ENCODE peak calls at places on chromosomes 7 and 10, in eight cellular contexts. One of them, this sample, is unnamed.
A peak's percentile ranks its signal among the peaks of the same experiment; 100 is the strongest.

GRCh38 chr7:30164567-30164966 is 29.8 kb downstream of the MTURN start:
- DNase-seq in neural progenitor cell: peak; percentile 67
- DNase-seq in HepG2: peak; percentile 60
- DNase-seq in fibroblast of lung: peak; percentile 53
- DNase-seq in GM23338: peak; percentile 87
- DNase-seq in K562: peak; percentile 53
- DNase-seq in PC-3: peak; percentile 76
- DNase-seq in astrocyte: peak; percentile 39
- DNase-seq in this sample: peak; percentile 32

GRCh38 chr7:155594961-155595366 is 48.6 kb upstream of the CNPY1 start:
- DNase-seq in neural progenitor cell: no peak
- DNase-seq in HepG2: peak; percentile 80
- DNase-seq in fibroblast of lung: no peak
- DNase-seq in GM23338: peak; percentile 65
- DNase-seq in K562: no peak
- DNase-seq in PC-3: no peak
- DNase-seq in astrocyte: no peak
- DNase-seq in this sample: no peak

GRCh38 chr10:86366033-86366901 is at the start of gene GRID1:
- DNase-seq in neural progenitor cell: peak; percentile 83
- DNase-seq in HepG2: no peak
- DNase-seq in fibroblast of lung: peak; percentile 17
- DNase-seq in GM23338: peak; percentile 69
- DNase-seq in K562: peak; percentile 29
- DNase-seq in PC-3: no peak
- DNase-seq in astrocyte: no peak
- DNase-seq in this sample: no peak

GRCh38 chr10:80196950-80197315 is 8.4 kb downstream of the ANXA11 start:
- DNase-seq in neural progenitor cell: no peak
- DNase-seq in HepG2: no peak
- DNase-seq in fibroblast of lung: no peak
- DNase-seq in GM23338: no peak
- DNase-seq in K562: no peak
- DNase-seq in PC-3: no peak
- DNase-seq in astrocyte: no peak
- DNase-seq in this sample: no peak

GRCh38 chr7:55477781-55478374 is 94.4 kb downstream of the VOPP1 start:
- DNase-seq in neural progenitor cell: no peak
- DNase-seq in HepG2: no peak
- DNase-seq in fibroblast of lung: peak; percentile 97
- DNase-seq in GM23338: peak; percentile 40
- DNase-seq in K562: no peak
- DNase-seq in PC-3: no peak
- DNase-seq in astrocyte: peak; percentile 96
- DNase-seq in this sample: no peak

GRCh38 chr10:129583831-129584230 is 116.8 kb downstream of the MGMT start:
- DNase-seq in neural progenitor cell: no peak
- DNase-seq in HepG2: no peak
- DNase-seq in fibroblast of lung: no peak
- DNase-seq in GM23338: no peak
- DNase-seq in K562: no peak
- DNase-seq in PC-3: no peak
- DNase-seq in astrocyte: no peak
- DNase-seq in this sample: no peak

GRCh38 chr10:71743866-71744265 is 24.3 kb upstream of the C10orf105 start:
- DNase-seq in neural progenitor cell: no peak
- DNase-seq in HepG2: no peak
- DNase-seq in fibroblast of lung: no peak
- DNase-seq in GM23338: no peak
- DNase-seq in K562: no peak
- DNase-seq in PC-3: no peak
- DNase-seq in astrocyte: no peak
- DNase-seq in this sample: no peak

GRCh38 chr10:100509241-100509640 is 10.4 kb downstream of the SEC31B start:
- DNase-seq in neural progenitor cell: no peak
- DNase-seq in HepG2: no peak
- DNase-seq in fibroblast of lung: no peak
- DNase-seq in GM23338: no peak
- DNase-seq in K562: no peak
- DNase-seq in PC-3: no peak
- DNase-seq in astrocyte: no peak
- DNase-seq in this sample: no peak

GRCh38 chr7:141012696-141013344 is 1.9 kb downstream of the MRPS33 start:
- DNase-seq in neural progenitor cell: no peak
- DNase-seq in HepG2: no peak
- DNase-seq in fibroblast of lung: peak; percentile 4
- DNase-seq in GM23338: no peak
- DNase-seq in K562: no peak
- DNase-seq in PC-3: peak; percentile 56
- DNase-seq in astrocyte: no peak
- DNase-seq in this sample: no peak

GRCh38 chr10:83539528-83540308 is 599.6 kb upstream of the GHITM start:
- DNase-seq in neural progenitor cell: no peak
- DNase-seq in HepG2: no peak
- DNase-seq in fibroblast of lung: peak; percentile 93
- DNase-seq in GM23338: peak; percentile 48
- DNase-seq in K562: no peak
- DNase-seq in PC-3: no peak
- DNase-seq in astrocyte: peak; percentile 91
- DNase-seq in this sample: no peak

GRCh38 chr7:114722562-114722961 is 199.3 kb upstream of the MDFIC start:
- DNase-seq in neural progenitor cell: no peak
- DNase-seq in HepG2: no peak
- DNase-seq in fibroblast of lung: no peak
- DNase-seq in GM23338: no peak
- DNase-seq in K562: no peak
- DNase-seq in PC-3: no peak
- DNase-seq in astrocyte: no peak
- DNase-seq in this sample: no peak

GRCh38 chr10:128022216-128023196 is 103.7 kb downstream of the MKI67 start:
- DNase-seq in neural progenitor cell: no peak
- DNase-seq in HepG2: no peak
- DNase-seq in fibroblast of lung: no peak
- DNase-seq in GM23338: no peak
- DNase-seq in K562: no peak
- DNase-seq in PC-3: no peak
- DNase-seq in astrocyte: no peak
- DNase-seq in this sample: no peak

GRCh38 chr10:101576229-101576863 is 11.7 kb downstream of the POLL start:
- DNase-seq in neural progenitor cell: no peak
- DNase-seq in HepG2: no peak
- DNase-seq in fibroblast of lung: peak; percentile 24
- DNase-seq in GM23338: no peak
- DNase-seq in K562: peak; percentile 58
- DNase-seq in PC-3: peak; percentile 56
- DNase-seq in astrocyte: no peak
- DNase-seq in this sample: peak; percentile 36

GRCh38 chr7:1092161-1092632 is 4.3 kb downstream of the GPER1 start:
- DNase-seq in neural progenitor cell: no peak
- DNase-seq in HepG2: no peak
- DNase-seq in fibroblast of lung: no peak
- DNase-seq in GM23338: no peak
- DNase-seq in K562: no peak
- DNase-seq in PC-3: no peak
- DNase-seq in astrocyte: no peak
- DNase-seq in this sample: no peak

GRCh38 chr7:38321515-38321944 is 48.1 kb upstream of the TARP start:
- DNase-seq in neural progenitor cell: no peak
- DNase-seq in HepG2: no peak
- DNase-seq in fibroblast of lung: peak; percentile 88
- DNase-seq in GM23338: no peak
- DNase-seq in K562: no peak
- DNase-seq in PC-3: peak; percentile 69
- DNase-seq in astrocyte: peak; percentile 86
- DNase-seq in this sample: no peak

GRCh38 chr7:32941996-32942782 is 15.1 kb upstream of the FKBP9 start:
- DNase-seq in neural progenitor cell: peak; percentile 58
- DNase-seq in HepG2: peak; percentile 18
- DNase-seq in fibroblast of lung: peak; percentile 58
- DNase-seq in GM23338: peak; percentile 40
- DNase-seq in K562: peak; percentile 81
- DNase-seq in PC-3: no peak
- DNase-seq in astrocyte: peak; percentile 34
- DNase-seq in this sample: peak; percentile 72
- TF ChIP-seq EZH2 in neural progenitor cell: peak; percentile 60
- TF ChIP-seq EZH2 in HepG2: no peak
- TF ChIP-seq EZH2 in fibroblast of lung: no peak
- TF ChIP-seq EZH2 in GM23338: peak; percentile 47
- TF ChIP-seq EZH2 in K562: no peak
- TF ChIP-seq EZH2 in PC-3: no peak
- TF ChIP-seq EZH2 in astrocyte: no peak
- TF ChIP-seq EZH2 in this sample: no peak

DNA sequence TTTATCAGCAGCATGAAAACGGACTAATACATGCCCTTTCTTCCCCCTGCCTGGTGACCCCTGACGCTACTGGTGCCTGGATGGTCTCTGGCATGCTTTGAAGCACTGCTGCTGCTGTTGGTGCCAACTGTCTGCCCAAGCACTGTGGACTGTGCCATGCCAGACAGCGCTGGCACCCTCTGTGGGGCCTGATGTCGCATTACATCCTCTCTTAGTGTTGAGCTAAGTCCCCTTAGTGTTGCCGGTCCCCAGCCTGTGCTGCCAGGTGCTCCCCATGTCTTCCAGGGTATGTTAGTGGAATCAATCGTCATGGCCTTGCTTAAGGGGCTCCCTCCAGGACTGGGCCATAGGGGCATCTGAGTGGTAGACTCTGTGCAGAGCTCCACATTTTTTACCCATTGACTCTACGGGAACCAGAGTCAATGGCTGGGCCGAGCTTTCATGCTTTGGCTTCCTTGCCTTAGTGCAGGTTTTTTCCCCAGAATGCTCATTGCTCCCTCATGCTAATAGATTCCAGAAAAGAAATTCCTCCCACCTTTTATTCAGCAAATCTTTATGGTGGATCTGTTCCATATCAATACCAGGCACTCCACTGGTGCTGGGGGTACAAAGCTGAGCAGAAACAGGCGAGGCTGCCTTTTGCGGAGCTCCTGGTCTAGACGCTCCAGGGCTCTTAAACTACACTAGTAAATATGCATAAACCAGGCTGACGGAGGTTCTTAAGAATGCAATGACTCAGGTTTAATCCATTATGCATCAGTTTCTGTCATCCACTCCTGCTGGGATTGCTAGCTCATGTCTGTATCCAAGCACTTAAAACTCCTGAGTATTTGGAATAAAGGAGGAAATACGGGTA is 21.8 kb upstream of the MRC1 start:
- DNase-seq in neural progenitor cell: no peak
- DNase-seq in HepG2: no peak
- DNase-seq in fibroblast of lung: peak; percentile 98
- DNase-seq in GM23338: peak; percentile 71
- DNase-seq in K562: no peak
- DNase-seq in PC-3: peak; percentile 81
- DNase-seq in astrocyte: peak; percentile 97
- DNase-seq in this sample: peak; percentile 54
- H3K4me1 ChIP-seq in neural progenitor cell: no peaks in the 10 kb centered on the region
- H3K4me1 ChIP-seq in HepG2: no peaks in the 10 kb centered on the region
- H3K4me1 ChIP-seq in fibroblast of lung: peaks cover 7% of the 10 kb centered on the region
- H3K4me1 ChIP-seq in GM23338: no peaks in the 10 kb centered on the region
- H3K4me1 ChIP-seq in K562: peaks cover 10% of the 10 kb centered on the region
- H3K4me1 ChIP-seq in PC-3: peaks cover 43% of the 10 kb centered on the region
- H3K4me1 ChIP-seq in astrocyte: peaks cover 42% of the 10 kb centered on the region
- H3K4me1 ChIP-seq in this sample: peaks cover 9% of the 10 kb centered on the region

DNA sequence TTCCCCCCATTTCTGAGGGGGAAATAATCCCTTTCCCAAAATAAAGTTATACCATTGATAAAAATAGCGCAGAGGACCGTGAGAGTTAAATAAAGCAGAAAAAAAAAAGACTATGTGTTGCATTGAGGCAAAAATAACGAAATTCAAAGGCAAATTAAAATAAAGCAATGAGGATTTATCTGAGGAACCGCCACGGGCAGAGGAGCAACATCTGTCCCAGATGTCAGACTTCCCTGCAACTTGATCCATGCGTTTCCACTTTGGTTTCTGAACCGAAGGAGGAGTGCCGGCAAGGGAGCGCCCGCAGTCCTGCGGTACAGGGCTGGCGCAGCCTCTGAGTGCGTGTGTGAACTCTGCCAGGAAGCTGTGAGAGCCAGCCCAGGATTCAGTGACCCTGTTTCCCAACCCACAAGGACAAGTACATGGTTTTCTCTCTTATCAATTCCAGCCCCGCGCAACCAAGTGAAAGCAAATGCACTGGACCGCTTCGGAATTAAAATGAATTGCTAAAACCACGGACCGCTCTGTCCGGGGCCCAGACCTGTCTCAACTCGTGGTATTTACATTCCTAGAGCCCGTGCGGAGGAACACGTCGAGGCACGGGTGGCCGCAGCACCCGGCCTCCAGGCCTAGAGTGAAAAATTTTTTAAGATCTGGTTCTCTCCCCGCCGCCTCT is 291.7 kb upstream of the NFE2L3 start:
- DNase-seq in neural progenitor cell: peak; percentile 67
- DNase-seq in HepG2: no peak
- DNase-seq in fibroblast of lung: no peak
- DNase-seq in GM23338: peak; percentile 72
- DNase-seq in K562: no peak
- DNase-seq in PC-3: no peak
- DNase-seq in astrocyte: no peak
- DNase-seq in this sample: no peak
- TF ChIP-seq EZH2 in neural progenitor cell: peak; percentile 70
- TF ChIP-seq EZH2 in HepG2: no peak
- TF ChIP-seq EZH2 in fibroblast of lung: no peak
- TF ChIP-seq EZH2 in GM23338: no peak
- TF ChIP-seq EZH2 in K562: no peak
- TF ChIP-seq EZH2 in PC-3: no peak
- TF ChIP-seq EZH2 in astrocyte: peak; percentile 81
- TF ChIP-seq EZH2 in this sample: no peak

GRCh38 chr7:75599244-75599771 is 107.2 kb downstream of the SPDYE5 start:
- DNase-seq in neural progenitor cell: peak; percentile 66
- DNase-seq in HepG2: no peak
- DNase-seq in fibroblast of lung: peak; percentile 34
- DNase-seq in GM23338: peak; percentile 64
- DNase-seq in K562: no peak
- DNase-seq in PC-3: no peak
- DNase-seq in astrocyte: no peak
- DNase-seq in this sample: no peak

GRCh38 chr7:75608451-75609122 is 116.5 kb downstream of the SPDYE5 start:
- DNase-seq in neural progenitor cell: no peak
- DNase-seq in HepG2: no peak
- DNase-seq in fibroblast of lung: no peak
- DNase-seq in GM23338: no peak
- DNase-seq in K562: no peak
- DNase-seq in PC-3: no peak
- DNase-seq in astrocyte: no peak
- DNase-seq in this sample: no peak

GRCh38 chr7:75601539-75601938 is 109.4 kb downstream of the SPDYE5 start:
- DNase-seq in neural progenitor cell: no peak
- DNase-seq in HepG2: no peak
- DNase-seq in fibroblast of lung: no peak
- DNase-seq in GM23338: peak; percentile 34
- DNase-seq in K562: no peak
- DNase-seq in PC-3: no peak
- DNase-seq in astrocyte: no peak
- DNase-seq in this sample: no peak

DNA sequence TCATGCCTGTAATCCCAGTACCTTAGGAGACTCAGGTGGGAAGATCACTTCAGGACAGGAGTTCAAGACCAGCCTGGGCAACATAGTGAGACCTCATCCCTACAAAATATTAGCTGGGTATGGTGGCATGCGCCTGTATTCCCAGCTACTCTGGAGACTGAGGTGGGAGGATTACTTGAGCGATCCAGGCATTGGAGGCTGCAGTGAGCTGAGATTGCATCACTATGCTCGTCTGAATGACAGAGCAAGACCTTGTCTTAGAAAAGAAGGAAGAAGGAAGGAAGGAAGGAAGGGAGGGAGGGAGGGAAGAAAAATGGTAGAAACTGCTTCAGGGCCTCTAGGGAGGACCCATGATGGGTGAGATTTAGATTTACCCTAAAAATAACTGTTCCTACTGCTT is 112.3 kb downstream of the SPDYE5 start:
- DNase-seq in neural progenitor cell: no peak
- DNase-seq in HepG2: no peak
- DNase-seq in fibroblast of lung: no peak
- DNase-seq in GM23338: no peak
- DNase-seq in K562: no peak
- DNase-seq in PC-3: no peak
- DNase-seq in astrocyte: no peak
- DNase-seq in this sample: no peak
- H3K4me1 ChIP-seq in neural progenitor cell: peaks cover 8% of the 10 kb centered on the region
- H3K4me1 ChIP-seq in HepG2: no peaks in the 10 kb centered on the region
- H3K4me1 ChIP-seq in fibroblast of lung: peaks cover under 1% of the 10 kb centered on the region
- H3K4me1 ChIP-seq in GM23338: peaks cover 20% of the 10 kb centered on the region
- H3K4me1 ChIP-seq in K562: peaks cover 10% of the 10 kb centered on the region
- H3K4me1 ChIP-seq in PC-3: no peaks in the 10 kb centered on the region
- H3K4me1 ChIP-seq in astrocyte: no peaks in the 10 kb centered on the region
- H3K4me1 ChIP-seq in this sample: no peaks in the 10 kb centered on the region

This sample was measured in PC-9.